ENCODE peak calls at places on chromosomes 4 and X, in five cellular contexts. O is glomerular endothelial cell, J is NCI-H2081 treated with DMSO at 0.1 percent for 48 hours, C is RPMI7951, S is ecto neural progenitor cell. N is an unnamed sample.

GRCh38 chr4:12846368-12846767 is 637.8 kb downstream of the RAB28 start:
- DNase-seq in O (no peak), J (peak; percentile 73), C (peak; percentile 2), S (no peak), N (no peak)

GRCh38 chr4:1543561-1543960 is 137.3 kb upstream of the NKX1-1 start:
- DNase-seq in O (no peak), J (no peak), C (no peak), S (no peak), N (no peak)

GRCh38 chr4:45621926-45622325 is 501.9 kb downstream of the GABRG1 start:
- DNase-seq in O (no peak), J (no peak), C (no peak), S (no peak), N (peak; percentile 2)

GRCh38 chrX:143472334-143472938 is 44.8 kb downstream of the SPANXN3 start:
- DNase-seq in O (no peak), J (no peak), C (no peak), S (no peak), N (no peak)

GRCh38 chr4:109462802-109463201 is 29.2 kb downstream of the SEC24B start:
- DNase-seq in O (no peak), J (no peak), C (peak; percentile 7), S (no peak), N (no peak)

GRCh38 chr4:19298998-19299397 is 952.7 kb upstream of the SLIT2 start:
- DNase-seq in O (no peak), J (no peak), C (peak; percentile 3), S (no peak), N (no peak)

GRCh38 chr4:182449960-182450359 is 206.8 kb downstream of the TENM3 start:
- DNase-seq in O (no peak), J (no peak), C (no peak), S (no peak), N (no peak)

GRCh38 chr4:40448875-40449274 is 113.7 kb downstream of the CHRNA9 start:
- DNase-seq in O (no peak), J (no peak), C (no peak), S (no peak), N (no peak)

GRCh38 chrX:103488332-103488731 is 31.0 kb downstream of the RAB40A start:
- DNase-seq in O (no peak), J (no peak), C (peak; percentile 3), S (no peak), N (no peak)

GRCh38 chr4:105457997-105458396 is 15.9 kb downstream of the PPA2 start:
- DNase-seq in O (no peak), J (no peak), C (no peak), S (no peak), N (no peak)

GRCh38 chrX:13223868-13224555 is 95.8 kb downstream of the ATXN3L start:
- DNase-seq in O (peak; percentile 85), J (peak; percentile 86), C (peak; percentile 97), S (no peak), N (peak; percentile 70)

GRCh38 chrX:111041018-111041462 is 55.0 kb upstream of the PAK3 start:
- DNase-seq in O (no peak), J (no peak), C (peak; percentile 90), S (no peak), N (no peak)

GRCh38 chr4:83548151-83548905 is 12.4 kb downstream of the GPAT3 start:
- DNase-seq in O (peak; percentile 63), J (peak; percentile 54), C (peak; percentile 95), S (no peak), N (peak; percentile 96)

GRCh38 chr4:154364012-154364863 is 127.4 kb downstream of the DCHS2 start:
- DNase-seq in O (no peak), J (no peak), C (no peak), S (no peak), N (no peak)

GRCh38 chr4:11393551-11393950 is 35.1 kb downstream of the HS3ST1 start:
- DNase-seq in O (no peak), J (no peak), C (no peak), S (no peak), N (no peak)

GRCh38 chr4:119314356-119314755 is 7.6 kb downstream of the FABP2 start:
- DNase-seq in O (peak; percentile 20), J (peak; percentile 6), C (peak; percentile 39), S (no peak), N (no peak)

GRCh38 chr4:38089961-38090360 is 129.8 kb downstream of the PTTG2 start:
- DNase-seq in O (no peak), J (no peak), C (no peak), S (no peak), N (no peak)

GRCh38 chr4:123616970-123617392 is 220.4 kb downstream of the SPRY1 start:
- DNase-seq in O (peak; percentile 85), J (peak; percentile 19), C (peak; percentile 84), S (no peak), N (no peak)

GRCh38 chr4:133149932-133150642 is 993 bp downstream of the PCDH10 start:
- DNase-seq in O (no peak), J (no peak), C (no peak), S (no peak), N (no peak)

GRCh38 chrX:131675596-131676194 is 131.8 kb downstream of the OR13H1 start:
- DNase-seq in O (peak; percentile 5), J (no peak), C (peak; percentile 17), S (no peak), N (peak; percentile 27)

GRCh38 chr4:87416965-87417364 is 5.4 kb upstream of the NUDT9 start:
- DNase-seq in O (no peak), J (no peak), C (no peak), S (no peak), N (no peak)

GRCh38 chr4:151581575-151581974 is 172.6 kb downstream of the FHIP1A start:
- DNase-seq in O (no peak), J (peak; percentile 52), C (no peak), S (no peak), N (no peak)

GRCh38 chr4:166493828-166494432 is 620.9 kb downstream of the TLL1 start:
- DNase-seq in O (no peak), J (no peak), C (peak; percentile 59), S (no peak), N (no peak)